ENCODE peak calls at places on chromosomes 11 and 22, in six cellular contexts. U is ovary, B is transverse colon, A is sigmoid colon, W is stomach, M is A549. Z is an unnamed sample.

GRCh38 chr11:108221401-108221800 is 1.0 kb downstream of the NPAT start:
- DNase-seq in U (no peak), B (no peak), A (no peak), W (no peak), M (no peak), Z (no peak)

GRCh38 chr11:120130176-120130980 is 7.5 kb downstream of the TRIM29 start:
- DNase-seq in U (no peak), B (peak; percentile 7), A (peak; percentile 56), W (no peak), M (no peak), Z (no peak)

GRCh38 chr22:23984430-23984829 is 4.5 kb downstream of the GSTT2 start:
- DNase-seq in U (no peak), B (no peak), A (no peak), W (no peak), M (peak; percentile 58), Z (no peak)

GRCh38 chr11:9315078-9315688 is 790 bp upstream of the TMEM41B start:
- DNase-seq in U (peak; percentile 35), B (peak; percentile 11), A (no peak), W (no peak), M (no peak), Z (no peak)

GRCh38 chr11:36253238-36253637 is 36.0 kb downstream of the COMMD9 start:
- DNase-seq in U (no peak), B (no peak), A (no peak), W (no peak), M (no peak), Z (no peak)

GRCh38 chr11:12455938-12456337 is 78.6 kb downstream of the PARVA start:
- DNase-seq in U (no peak), B (no peak), A (no peak), W (no peak), M (no peak), Z (no peak)

GRCh38 chr11:94315664-94316063 is 11.3 kb downstream of the IZUMO1R start:
- DNase-seq in U (no peak), B (no peak), A (no peak), W (no peak), M (no peak), Z (no peak)

GRCh38 chr11:35174666-35175065 is 35.7 kb downstream of the CD44 start:
- DNase-seq in U (no peak), B (no peak), A (no peak), W (no peak), M (no peak), Z (no peak)

GRCh38 chr11:60316317-60316716 is 10.7 kb upstream of the MS4A6E start:
- DNase-seq in U (no peak), B (no peak), A (no peak), W (no peak), M (no peak), Z (no peak)

GRCh38 chr22:48740086-48740730 is 1087.5 kb downstream of the BRD1 start:
- DNase-seq in U (peak; percentile 4), B (no peak), A (peak; percentile 60), W (peak; percentile 22), M (no peak), Z (peak; percentile 14)

GRCh38 chr11:19121646-19122045 is 4.7 kb downstream of the ZDHHC13 start:
- DNase-seq in U (no peak), B (no peak), A (no peak), W (no peak), M (no peak), Z (no peak)

GRCh38 chr11:28964811-28965210 is 856.6 kb downstream of the METTL15 start:
- DNase-seq in U (no peak), B (no peak), A (no peak), W (no peak), M (no peak), Z (no peak)

GRCh38 chr11:65084598-65085375 is 765 bp downstream of the ZFPL1 start:
- DNase-seq in U (no peak), B (no peak), A (no peak), W (no peak), M (no peak), Z (no peak)

GRCh38 chr11:71120346-71120963 is 131.9 kb downstream of the SHANK2 start:
- DNase-seq in U (no peak), B (peak; percentile 42), A (no peak), W (peak; percentile 66), M (peak; percentile 56), Z (no peak)

GRCh38 chr11:110797453-110797852 is 85.2 kb upstream of the ARHGAP20 start:
- DNase-seq in U (no peak), B (peak; percentile 11), A (no peak), W (no peak), M (no peak), Z (no peak)
- TF ChIP-seq EP300 in U (no peak), B (no peak), A (no peak), W (no peak), M (no peak), Z (no peak)

GRCh38 chr11:61682093-61682732 is 2.0 kb downstream of the DAGLA start:
- DNase-seq in U (no peak), B (peak; percentile 64), A (peak; percentile 81), W (peak; percentile 33), M (no peak), Z (no peak)

GRCh38 chr11:61683116-61683515 is 2.9 kb downstream of the DAGLA start:
- DNase-seq in U (no peak), B (no peak), A (no peak), W (no peak), M (no peak), Z (no peak)

GRCh38 chr11:61680622-61681191 is 516 bp downstream of the DAGLA start:
- DNase-seq in U (no peak), B (no peak), A (no peak), W (no peak), M (no peak), Z (no peak)

GRCh38 chr11:61679301-61679700 is 890 bp upstream of the DAGLA start:
- DNase-seq in U (no peak), B (no peak), A (no peak), W (no peak), M (no peak), Z (no peak)

DNA sequence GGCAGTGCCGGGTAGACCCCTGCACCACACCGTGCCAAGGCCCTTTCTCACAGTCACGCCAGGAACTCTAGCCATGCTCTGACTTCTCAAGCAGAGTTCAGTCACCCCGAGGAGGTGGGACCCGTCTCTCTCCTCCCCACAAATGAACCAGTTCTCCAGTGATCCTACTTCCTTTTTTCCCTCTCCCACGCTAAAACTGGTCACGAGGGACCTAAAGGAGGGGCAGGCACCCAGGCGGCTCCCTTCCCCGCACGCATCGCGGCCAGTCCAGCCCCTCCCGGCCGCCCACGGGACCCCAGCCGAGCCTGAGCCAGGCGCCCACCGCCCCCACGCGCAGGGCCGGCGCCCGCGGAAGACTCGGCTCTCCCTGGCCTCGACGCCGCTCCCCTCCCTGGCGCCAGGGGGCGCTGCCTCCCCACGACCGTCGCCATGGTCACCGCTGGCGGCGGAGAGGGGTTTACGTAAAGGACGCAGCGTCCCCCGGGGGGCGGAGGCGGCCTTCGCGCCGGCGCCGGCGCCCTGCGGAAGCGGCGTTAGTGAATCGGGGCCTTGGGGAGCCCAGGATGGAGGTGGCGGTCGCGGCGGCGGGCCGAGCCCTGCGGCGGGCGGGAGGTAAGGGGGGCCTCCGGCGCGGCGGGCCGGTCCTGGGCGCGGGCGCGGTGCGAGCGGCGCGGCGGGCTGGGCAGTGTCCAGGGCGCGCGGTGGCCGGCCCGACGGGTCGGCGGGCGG is at the start of gene DAGLA:
- DNase-seq in U (peak; percentile 85), B (peak; percentile 74), A (peak; percentile 85), W (peak; percentile 83), M (peak; percentile 68), Z (peak; percentile 60)
- H3K4me3 ChIP-seq in U (peak within 1 kb of the TSS; percentile 39), B (peak within 1 kb of the TSS; percentile 35), A (peak within 1 kb of the TSS; percentile 54), W (peak within 1 kb of the TSS; percentile 53), M (peak within 1 kb of the TSS; percentile 61), Z (peak within 1 kb of the TSS; percentile 56)

DNA sequence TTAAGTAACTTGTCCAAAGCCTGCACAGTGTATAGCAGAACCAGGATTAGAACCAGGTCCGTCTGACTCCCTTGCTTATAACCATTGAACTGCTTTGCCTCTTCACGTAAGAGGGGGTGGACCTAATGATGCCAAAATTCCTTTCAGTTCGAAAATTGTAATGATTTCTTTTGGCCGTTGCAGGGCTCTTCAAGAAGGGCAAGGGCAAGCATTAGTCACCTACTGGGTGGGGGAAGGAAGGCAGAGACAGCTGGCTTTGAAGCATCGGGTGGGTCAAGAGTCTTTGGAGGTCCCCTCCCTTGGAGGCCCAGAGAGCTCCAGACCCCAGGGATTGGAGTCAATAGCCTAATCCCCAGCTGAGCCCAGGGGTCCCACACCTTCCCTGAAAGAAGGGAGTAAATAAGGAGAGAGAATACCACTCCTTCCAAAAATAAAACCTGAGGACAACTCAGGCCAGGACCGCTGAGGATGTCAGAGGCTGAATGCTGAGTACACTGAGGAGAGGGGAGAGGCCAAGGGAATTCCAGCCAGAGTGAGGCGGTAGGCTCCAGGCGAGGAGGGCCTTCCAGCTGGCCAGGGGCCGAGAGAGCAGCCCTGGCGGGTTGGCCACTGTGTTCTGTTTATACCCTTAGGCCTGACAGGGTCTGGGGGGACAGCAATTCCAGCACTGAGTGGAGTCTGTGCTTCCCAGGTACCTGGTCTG is 14.1 kb downstream of the CREB3L1 start:
- DNase-seq in U (peak; percentile 81), B (no peak), A (peak; percentile 83), W (peak; percentile 50), M (no peak), Z (peak; percentile 77)
- H3K4me1 ChIP-seq in U (peaks cover 30% of the 10 kb centered on the region), B (peaks cover 42% of the 10 kb centered on the region), A (peaks cover 53% of the 10 kb centered on the region), W (peaks cover 79% of the 10 kb centered on the region), M (peaks cover 45% of the 10 kb centered on the region), Z (peaks cover 30% of the 10 kb centered on the region)

GRCh38 chr11:45803981-45804805 is 756 bp upstream of the SLC35C1 start:
- DNase-seq in U (peak; percentile 87), B (peak; percentile 94), A (peak; percentile 91), W (peak; percentile 88), M (peak; percentile 72), Z (peak; percentile 92)
- TF ChIP-seq EP300 in U (no peak), B (peak; percentile 7), A (no peak), W (no peak), M (no peak), Z (no peak)

GRCh38 chr11:124919836-124920755 is 1.0 kb downstream of the HEPN1 start:
- DNase-seq in U (no peak), B (no peak), A (no peak), W (no peak), M (no peak), Z (no peak)
- H3K4me3 ChIP-seq in U (no peak overlapping the region), B (no peak overlapping the region), A (peak overlapping the region; percentile 46), W (peak overlapping the region; percentile 49), M (no peak overlapping the region), Z (peak overlapping the region; percentile 55)